ENCODE peak calls at places on chromosome 11, in ten cellular contexts. X, O, W, Z, H, P, D, B, R and L are unnamed samples.

GRCh38 chr11:107050126-107050525 is 31.9 kb upstream of the GUCY1A2 start:
- DNase-seq in Z (peak; percentile 5), B (no peak), P (no peak), H (no peak), X (peak; percentile 10), O (no peak), R (no peak), W (no peak), D (no peak), L (no peak)

GRCh38 chr11:4095509-4096230 is 1.1 kb downstream of the RRM1 start:
- DNase-seq in O (no peak), X (peak; percentile 87), H (no peak), P (no peak), D (no peak), Z (peak; percentile 65), W (peak; percentile 85), R (no peak), B (peak; percentile 89), L (no peak)

GRCh38 chr11:123233280-123233977 is 38.4 kb upstream of the CLMP start:
- DNase-seq in R (no peak), Z (no peak), W (no peak), X (no peak), P (no peak), D (no peak), O (no peak), H (no peak), B (peak; percentile 13), L (no peak)

GRCh38 chr11:104774578-104774977 is 123.7 kb downstream of the CASP12 start:
- DNase-seq in P (no peak), D (no peak), O (no peak), X (no peak), Z (no peak), B (no peak), H (no peak), R (no peak), W (no peak), L (no peak)

GRCh38 chr11:98711011-98711410 is 309.7 kb upstream of the CNTN5 start:
- DNase-seq in R (no peak), X (peak; percentile 1), D (no peak), W (no peak), P (no peak), O (peak; percentile 15), B (no peak), H (no peak), Z (no peak), L (no peak)

GRCh38 chr11:84865791-84866535 is 761.2 kb downstream of the DLG2 start:
- DNase-seq in B (peak; percentile 21), O (no peak), H (no peak), X (no peak), Z (no peak), D (no peak), R (no peak), P (no peak), W (no peak), L (no peak)

GRCh38 chr11:15649371-15650104 is 534.8 kb downstream of the INSC start:
- DNase-seq in R (no peak), H (no peak), X (peak; percentile 43), P (no peak), D (no peak), O (no peak), W (no peak), Z (peak; percentile 47), B (no peak), L (no peak)

GRCh38 chr11:111320728-111321568 is 22.6 kb downstream of the POU2AF3 start:
- DNase-seq in O (peak; percentile 15), W (no peak), Z (peak; percentile 69), X (no peak), H (no peak), R (no peak), P (peak; percentile 36), B (peak; percentile 20), D (no peak), L (no peak)

GRCh38 chr11:72349616-72350218 is 84.6 kb downstream of the CLPB start:
- DNase-seq in W (no peak), X (peak; percentile 37), O (no peak), P (no peak), Z (peak; percentile 19), H (no peak), B (no peak), R (no peak), D (no peak), L (no peak)

GRCh38 chr11:74288161-74288560 is 23.3 kb downstream of the P4HA3 start:
- DNase-seq in D (no peak), Z (peak; percentile 99), P (no peak), W (peak; percentile 90), B (peak; percentile 95), H (no peak), R (no peak), X (peak; percentile 98), O (no peak), L (no peak)

GRCh38 chr11:34327804-34328631 is 29.8 kb downstream of the ABTB2 start:
- DNase-seq in X (no peak), H (no peak), P (peak; percentile 66), Z (peak; percentile 31), O (no peak), W (no peak), D (no peak), B (peak; percentile 31), R (no peak), L (no peak)

GRCh38 chr11:44955019-44955738 is 4.5 kb upstream of the TP53I11 start:
- DNase-seq in O (no peak), Z (peak; percentile 83), R (peak; percentile 71), H (no peak), P (no peak), B (peak; percentile 69), X (peak; percentile 85), W (peak; percentile 60), D (peak; percentile 84), L (no peak)

GRCh38 chr11:37712246-37712645 is 1114.2 kb upstream of the RAG2 start:
- DNase-seq in P (peak; percentile 39), O (peak; percentile 60), B (no peak), D (no peak), R (no peak), H (no peak), X (peak; percentile 28), W (peak; percentile 5), Z (peak; percentile 15), L (no peak)
- TF ChIP-seq CTCF in P (peak; percentile 19), O (peak; percentile 55), B (no peak), D (no peak), R (no peak), H (no peak), X (peak; percentile 33), W (peak; percentile 17), Z (peak; percentile 32), L (no peak)

DNA sequence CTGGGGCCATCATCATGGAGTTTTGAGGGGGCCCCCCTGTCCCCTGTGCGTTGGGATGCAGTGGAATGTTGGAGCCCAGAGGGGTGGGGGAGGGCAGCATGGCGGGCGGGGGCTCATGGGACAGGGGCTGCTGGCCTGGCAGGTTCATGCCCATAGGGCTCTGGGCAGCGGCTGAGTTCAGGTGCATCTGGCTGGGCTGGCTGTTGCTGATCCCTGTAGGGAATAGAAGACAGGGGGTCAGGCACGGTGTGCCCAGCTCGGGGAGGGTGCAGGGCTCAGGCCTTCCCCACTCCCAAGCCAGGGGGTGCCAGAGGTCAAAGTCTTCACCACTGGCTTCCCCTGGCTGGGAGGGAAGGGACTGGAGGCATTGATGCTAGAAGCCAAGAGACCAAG is 15.6 kb downstream of the CXCR5 start:
- DNase-seq in W (no peak), R (no peak), B (no peak), Z (no peak), H (no peak), O (no peak), P (no peak), D (no peak), X (no peak), L (no peak)
- TF ChIP-seq CTCF in W (no peak), R (no peak), B (no peak), Z (no peak), H (no peak), O (no peak), P (no peak), D (no peak), X (peak; percentile 1), L (no peak)

DNA sequence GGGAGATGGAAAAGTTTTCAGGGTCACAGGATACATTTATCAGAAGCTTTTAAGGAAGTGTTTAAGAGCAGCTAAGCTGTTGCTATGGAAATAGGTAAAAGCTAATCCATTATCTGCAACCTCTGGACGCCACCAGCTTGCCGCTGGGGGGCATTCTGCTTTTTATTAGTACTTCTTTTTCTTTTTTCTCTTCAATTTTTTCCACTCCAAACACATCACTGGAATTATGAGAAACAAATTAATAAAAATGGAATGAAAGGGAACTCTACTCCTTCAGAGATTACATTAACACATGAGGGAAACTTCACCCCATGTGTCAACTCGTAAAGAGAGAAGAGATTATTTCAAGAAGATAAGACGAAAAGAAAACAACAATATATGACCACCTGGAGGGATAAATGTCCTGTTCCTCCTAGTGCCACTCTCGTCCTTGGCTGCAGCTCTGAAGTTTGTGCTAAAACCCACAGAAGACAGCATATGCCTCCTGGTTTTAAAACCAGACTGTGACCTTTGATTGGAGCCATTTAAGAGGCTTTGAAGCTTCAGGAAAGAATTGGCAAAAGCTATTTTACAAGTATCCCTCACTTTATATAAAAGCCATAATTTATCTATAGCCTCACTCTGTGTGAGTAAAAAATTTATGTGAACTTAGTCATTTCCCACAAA is 972.8 kb downstream of the OPCML start:
- DNase-seq in D (no peak), B (no peak), W (no peak), Z (no peak), P (no peak), O (peak; percentile 41), X (peak; percentile 11), R (no peak), H (no peak), L (no peak)
- TF ChIP-seq CTCF in D (no peak), B (no peak), W (no peak), Z (no peak), P (peak; percentile 21), O (peak; percentile 27), X (no peak), R (no peak), H (no peak), L (peak; percentile 46)

GRCh38 chr11:115869780-115870431 is 365.7 kb upstream of the CADM1 start:
- DNase-seq in O (peak; percentile 59), W (peak; percentile 33), D (peak; percentile 36), Z (no peak), P (peak; percentile 60), R (peak; percentile 58), H (no peak), X (peak; percentile 3), B (no peak), L (no peak)
- TF ChIP-seq CTCF in O (peak; percentile 69), W (peak; percentile 17), D (no peak), Z (no peak), P (peak; percentile 32), R (peak; percentile 59), H (no peak), X (peak; percentile 22), B (no peak), L (peak; percentile 40)

GRCh38 chr11:14358729-14359439 is at the start of gene RRAS2:
- DNase-seq in P (peak; percentile 90), R (peak; percentile 80), W (peak; percentile 53), Z (peak; percentile 56), H (peak; percentile 75), D (peak; percentile 86), O (peak; percentile 94), B (peak; percentile 70), X (peak; percentile 70), L (peak; percentile 38)
- TF ChIP-seq CTCF in P (peak; percentile 2), R (no peak), W (no peak), Z (no peak), H (no peak), D (no peak), O (no peak), B (no peak), X (no peak), L (no peak)